ENCODE peak calls at places on chromosomes 4 and X, in six cellular contexts. H is non-pigmented ciliary epithelial cell; C is GM20000; X is stimulated activated CD8-positive, alpha-beta memory T cell treated with anti-CD3 and anti-CD28 coated beads, Interleukin-4, amount 100 ng/mL, for 48 hours; P is GM13977; R is stimulated activated effector memory CD8-positive, alpha-beta T cell treated with anti-CD3 and anti-CD28 coated beads, Interleukin-12 subunit alpha, Interleukin-12 subunit beta, amount 100 ng/mL, for 72 hours. B is an unnamed sample.

GRCh38 chrX:40651620-40652223 is 4.4 kb upstream of the CXorf38 start:
- DNase-seq in H (no peak), C (peak), P (peak), X (peak), R (peak), B (peak)

GRCh38 chr4:170805352-170805751 is 715.6 kb upstream of the AADAT start:
- DNase-seq in C (no peak), X (no peak), R (no peak), H (no peak), P (no peak), B (no peak)

GRCh38 chr4:43550981-43551627 is 658.6 kb downstream of the GRXCR1 start:
- DNase-seq in R (no peak), X (no peak), H (no peak), C (no peak), P (no peak), B (no peak)

GRCh38 chrX:38006283-38006682 is at the start of gene SYTL5:
- DNase-seq in C (no peak), R (no peak), P (no peak), H (no peak), X (no peak), B (no peak)

GRCh38 chrX:29699214-29699613 is 516.1 kb upstream of the MAGEB2 start:
- DNase-seq in H (no peak), P (no peak), X (no peak), C (no peak), R (no peak), B (no peak)

GRCh38 chr4:26860922-26861433 is 337 bp downstream of the STIM2 start:
- DNase-seq in H (no peak), C (peak), R (peak), X (peak), P (peak), B (no peak)

GRCh38 chr4:2583517-2583916 is 47.1 kb downstream of the FAM193A start:
- DNase-seq in P (no peak), H (no peak), R (no peak), C (no peak), X (no peak), B (no peak)

GRCh38 chr4:118288097-118288496 is 64.7 kb downstream of the PRSS12 start:
- DNase-seq in R (no peak), P (no peak), C (no peak), H (peak), X (no peak), B (no peak)

GRCh38 chrX:155966876-155967275 is 30.6 kb upstream of the IL9R start:
- DNase-seq in R (no peak), P (peak), H (no peak), C (peak), X (peak), B (no peak)

GRCh38 chr4:40143926-40144508 is 52.8 kb upstream of the RHOH start:
- DNase-seq in R (no peak), X (peak), H (no peak), P (no peak), C (no peak), B (no peak)

GRCh38 chr4:14787894-14788293 is 214.4 kb upstream of the CPEB2 start:
- DNase-seq in R (no peak), H (no peak), P (no peak), X (no peak), C (no peak), B (no peak)

GRCh38 chr4:151192556-151193235 is 84.3 kb upstream of the PRSS48 start:
- DNase-seq in R (no peak), P (no peak), H (no peak), X (no peak), C (no peak), B (no peak)

GRCh38 chrX:9683350-9683749 is 82.3 kb downstream of the GPR143 start:
- DNase-seq in C (no peak), R (no peak), H (no peak), P (no peak), X (no peak), B (no peak)

GRCh38 chr4:156223985-156224384 is 270.3 kb upstream of the CTSO start:
- DNase-seq in C (no peak), R (no peak), X (no peak), P (no peak), H (no peak), B (no peak)

GRCh38 chr4:103075435-103075893 is 1.1 kb downstream of the SLC9B2 start:
- DNase-seq in P (peak), C (no peak), R (no peak), X (no peak), H (no peak), B (no peak)

GRCh38 chrX:40085086-40085551 is 12.6 kb downstream of the BCOR start:
- DNase-seq in C (no peak), X (no peak), P (no peak), H (no peak), R (no peak), B (no peak)

GRCh38 chr4:87179751-87180150 is 40.7 kb downstream of the KLHL8 start:
- DNase-seq in X (no peak), R (no peak), H (no peak), P (no peak), C (no peak), B (no peak)

GRCh38 chrX:106972896-106973295 is 27.1 kb downstream of the MORC4 start:
- DNase-seq in C (no peak), R (no peak), H (no peak), P (no peak), X (no peak), B (no peak)

GRCh38 chr4:26765515-26765914 is 95.1 kb upstream of the STIM2 start:
- DNase-seq in X (no peak), P (no peak), R (no peak), C (no peak), H (no peak), B (no peak)

GRCh38 chrX:9141496-9141895 is 107.6 kb upstream of the FAM9B start:
- DNase-seq in C (no peak), P (no peak), H (no peak), X (no peak), R (no peak), B (no peak)

GRCh38 chr4:1208266-1208961 is 36.0 kb upstream of the SPON2 start:
- DNase-seq in P (no peak), C (no peak), H (no peak), X (no peak), R (no peak), B (no peak)

GRCh38 chr4:187006189-187006618 is 282.5 kb upstream of the FAT1 start:
- DNase-seq in P (no peak), X (no peak), C (no peak), R (no peak), H (peak), B (no peak)

GRCh38 chrX:23554304-23554703 is 113.0 kb upstream of the PRDX4 start:
- DNase-seq in P (peak), R (no peak), C (peak), H (no peak), X (no peak), B (no peak)

GRCh38 chrX:119272882-119273806 is 37.1 kb downstream of the PGRMC1 start:
- DNase-seq in P (no peak), C (peak), H (no peak), X (peak), R (peak), B (no peak)

GRCh38 chr4:68123525-68123924 is 6.1 kb downstream of the TMPRSS11F start:
- DNase-seq in R (no peak), C (no peak), P (no peak), X (no peak), H (no peak), B (no peak)

GRCh38 chr4:23614284-23614892 is 275.5 kb downstream of the PPARGC1A start:
- DNase-seq in R (no peak), C (peak), X (no peak), H (peak), P (no peak), B (no peak)

GRCh38 chr4:123398151-123398802 is 1.7 kb downstream of the SPRY1 start:
- DNase-seq in H (no peak), C (peak), X (peak), P (peak), R (peak), B (no peak)

GRCh38 chr4:150078041-150078995 is at the start of gene DCLK2:
- DNase-seq in C (peak), X (peak), R (peak), H (no peak), P (peak), B (peak)

GRCh38 chr4:74805601-74806000 is 11.3 kb upstream of the BTC start:
- DNase-seq in R (no peak), P (no peak), H (peak), X (no peak), C (no peak), B (no peak)

GRCh38 chrX:16212436-16212835 is 45.2 kb downstream of the MAGEB17 start:
- DNase-seq in P (peak), H (no peak), R (no peak), C (peak), X (no peak), B (no peak)

GRCh38 chr4:146582864-146583263 is 55.8 kb upstream of the POU4F2 start:
- DNase-seq in R (no peak), P (no peak), X (no peak), H (no peak), C (no peak), B (no peak)

GRCh38 chr4:1062419-1062818 is 50.9 kb downstream of the RNF212 start:
- DNase-seq in R (no peak), X (no peak), P (no peak), C (no peak), H (no peak), B (no peak)

GRCh38 chr4:147236806-147237205 is 244.1 kb upstream of the EDNRA start:
- DNase-seq in P (no peak), R (no peak), H (no peak), X (no peak), C (no peak), B (no peak)

GRCh38 chr4:166422475-166422874 is 549.4 kb downstream of the TLL1 start:
- DNase-seq in P (no peak), H (peak), C (no peak), R (no peak), X (no peak), B (no peak)

GRCh38 chr4:176377705-176378302 is 58.0 kb downstream of the SPCS3 start:
- DNase-seq in H (no peak), X (no peak), R (no peak), C (peak), P (peak), B (no peak)

B was measured in right atrium auricular region.